ENCODE peak calls at places on chromosomes 11 and 22, in six cellular contexts. E, A, D, S, F and Q are unnamed samples.

GRCh38 chr22:45709004-45709739 is 37.5 kb downstream of the ATXN10 start:
- DNase-seq in E (no peak), A (no peak), D (no peak), S (no peak), F (peak; percentile 54), Q (peak; percentile 53)

GRCh38 chr11:47977651-47978050 is 2.7 kb upstream of the PTPRJ start:
- DNase-seq in E (no peak), A (no peak), D (no peak), S (no peak), F (peak; percentile 29), Q (no peak)

GRCh38 chr22:42758929-42759629 is 38.4 kb upstream of the A4GALT start:
- DNase-seq in E (no peak), A (no peak), D (no peak), S (no peak), F (peak; percentile 74), Q (peak; percentile 50)

GRCh38 chr11:26651916-26652315 is 69.9 kb downstream of the SLC5A12 start:
- DNase-seq in E (no peak), A (no peak), D (no peak), S (no peak), F (no peak), Q (no peak)

GRCh38 chr11:32005786-32006406 is 85.0 kb upstream of the RCN1 start:
- DNase-seq in E (no peak), A (no peak), D (no peak), S (no peak), F (no peak), Q (no peak)

GRCh38 chr11:6992457-6993431 is 27.4 kb downstream of the ZNF214 start:
- DNase-seq in E (no peak), A (peak; percentile 94), D (no peak), S (no peak), F (peak; percentile 82), Q (peak; percentile 84)

GRCh38 chr11:64921384-64921783 is 3.1 kb upstream of the PPP2R5B start:
- DNase-seq in E (no peak), A (no peak), D (no peak), S (no peak), F (no peak), Q (no peak)

GRCh38 chr22:28129319-28129962 is 210.4 kb upstream of the PITPNB start:
- DNase-seq in E (no peak), A (no peak), D (no peak), S (no peak), F (no peak), Q (no peak)

GRCh38 chr11:76823481-76824028 is 37.2 kb upstream of the ACER3 start:
- DNase-seq in E (no peak), A (no peak), D (no peak), S (no peak), F (peak; percentile 94), Q (no peak)

GRCh38 chr11:134574425-134574824 is 162.4 kb upstream of the B3GAT1 start:
- DNase-seq in E (no peak), A (no peak), D (no peak), S (peak; percentile 26), F (no peak), Q (no peak)

GRCh38 chr11:48172818-48173609 is 43.6 kb upstream of the OR4B1 start:
- DNase-seq in E (peak; percentile 44), A (peak; percentile 39), D (peak; percentile 72), S (peak; percentile 76), F (peak; percentile 77), Q (peak; percentile 31)

GRCh38 chr11:46242462-46242960 is 35.0 kb upstream of the CREB3L1 start:
- DNase-seq in E (no peak), A (no peak), D (no peak), S (no peak), F (no peak), Q (no peak)

GRCh38 chr22:20721409-20722218 is 52.3 kb upstream of the SERPIND1 start:
- DNase-seq in E (no peak), A (no peak), D (no peak), S (no peak), F (no peak), Q (no peak)

GRCh38 chr11:45145421-45146071 is 893 bp upstream of the PRDM11 start:
- DNase-seq in E (no peak), A (no peak), D (peak; percentile 72), S (no peak), F (peak; percentile 56), Q (no peak)

GRCh38 chr11:45147017-45147728 is 734 bp downstream of the PRDM11 start:
- DNase-seq in E (peak; percentile 91), A (peak; percentile 84), D (peak; percentile 98), S (peak; percentile 96), F (peak; percentile 96), Q (peak; percentile 81)

GRCh38 chr11:45145083-45145420 is 1.4 kb upstream of the PRDM11 start:
- DNase-seq in E (no peak), A (no peak), D (peak; percentile 5), S (no peak), F (no peak), Q (no peak)

GRCh38 chr11:45147871-45148270 is 1.4 kb downstream of the PRDM11 start:
- DNase-seq in E (no peak), A (no peak), D (no peak), S (no peak), F (no peak), Q (no peak)

GRCh38 chr11:45146072-45147016 is at the start of gene PRDM11:
- DNase-seq in E (no peak), A (peak; percentile 34), D (peak; percentile 90), S (no peak), F (peak; percentile 79), Q (peak; percentile 27)
- TF ChIP-seq CTCF in E (no peak), A (no peak), D (no peak), S (no peak), F (no peak), Q (no peak)

GRCh38 chr11:73758451-73758850 is 2.4 kb downstream of the RAB6A start:
- DNase-seq in E (no peak), A (no peak), D (no peak), S (no peak), F (no peak), Q (no peak)
- H3K4me3 ChIP-seq in E (no peak overlapping the region), A (peak overlapping the region; percentile 91), D (peak overlapping the region; percentile 98), S (no peak overlapping the region), F (peak overlapping the region; percentile 97), Q (peak overlapping the region; percentile 71)

DNA sequence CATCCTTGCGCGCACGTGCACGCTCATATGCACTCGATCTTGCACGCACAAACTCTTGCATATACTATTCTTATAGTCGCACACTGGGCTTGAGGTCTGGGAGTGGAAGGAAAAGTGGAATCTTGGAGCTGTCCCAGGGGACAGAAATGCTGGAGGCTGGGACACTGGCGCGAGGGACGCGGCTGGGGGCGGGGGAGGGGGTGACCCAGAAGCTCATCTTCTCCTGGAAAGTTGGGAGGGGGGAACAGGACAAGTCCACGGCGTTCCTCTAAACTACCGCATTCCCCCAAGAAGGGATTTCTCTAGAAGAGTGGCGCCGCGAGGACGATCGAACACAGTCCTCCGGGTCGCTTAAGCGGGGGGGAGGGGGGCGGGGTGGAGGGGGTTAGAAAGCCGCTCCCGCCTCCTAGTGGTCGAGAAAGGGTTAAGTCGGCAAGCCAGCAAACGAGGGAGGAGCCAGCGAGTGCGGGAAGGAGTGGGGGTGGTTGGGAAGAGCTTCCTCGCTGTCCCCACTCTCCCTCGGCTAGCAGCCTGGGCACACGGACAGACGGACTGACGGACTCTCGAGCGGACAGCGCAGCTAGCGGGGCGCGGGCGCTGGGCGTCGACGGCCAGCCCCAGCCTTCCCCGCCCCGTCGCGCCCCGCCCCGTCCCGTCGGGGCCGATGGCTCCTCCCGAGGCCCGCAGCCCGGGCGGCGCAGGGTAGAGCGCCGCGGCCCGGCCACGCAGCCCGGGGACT is at the start of gene RTN4RL2:
- DNase-seq in E (no peak), A (no peak), D (peak; percentile 75), S (no peak), F (peak; percentile 50), Q (no peak)
- TF ChIP-seq CTCF in E (no peak), A (peak; percentile 38), D (no peak), S (peak; percentile 43), F (peak; percentile 11), Q (no peak)

GRCh38 chr11:107014871-107015270 is 3.4 kb downstream of the GUCY1A2 start:
- DNase-seq in E (no peak), A (no peak), D (no peak), S (no peak), F (peak; percentile 29), Q (no peak)

GRCh38 chr11:107018274-107018901 is at the start of gene GUCY1A2:
- DNase-seq in E (no peak), A (no peak), D (no peak), S (no peak), F (no peak), Q (no peak)

GRCh38 chr11:107017104-107017432 is 1.2 kb downstream of the GUCY1A2 start:
- DNase-seq in E (no peak), A (no peak), D (no peak), S (no peak), F (peak; percentile 22), Q (no peak)

GRCh38 chr11:107018902-107019493 is 722 bp upstream of the GUCY1A2 start:
- DNase-seq in E (no peak), A (peak; percentile 16), D (peak; percentile 77), S (peak; percentile 73), F (peak; percentile 80), Q (no peak)

GRCh38 chr11:107017433-107018227 is 646 bp downstream of the GUCY1A2 start:
- DNase-seq in E (no peak), A (no peak), D (peak; percentile 67), S (no peak), F (peak; percentile 62), Q (no peak)
- H3K4me3 ChIP-seq in E (no peak overlapping the region), A (peak overlapping the region; percentile 57), D (peak overlapping the region; percentile 43), S (peak overlapping the region; percentile 37), F (peak overlapping the region; percentile 58), Q (peak overlapping the region; percentile 42)

GRCh38 chr11:106468091-106468490 is 390.6 kb downstream of the AASDHPPT start:
- DNase-seq in E (no peak), A (no peak), D (no peak), S (no peak), F (peak; percentile 73), Q (no peak)

GRCh38 chr11:106464728-106465127 is 387.3 kb downstream of the AASDHPPT start:
- DNase-seq in E (no peak), A (no peak), D (no peak), S (no peak), F (no peak), Q (no peak)

GRCh38 chr11:106468531-106468930 is 391.1 kb downstream of the AASDHPPT start:
- DNase-seq in E (no peak), A (no peak), D (no peak), S (no peak), F (no peak), Q (no peak)

GRCh38 chr11:106467486-106467885 is 390.0 kb downstream of the AASDHPPT start:
- DNase-seq in E (no peak), A (no peak), D (no peak), S (no peak), F (no peak), Q (no peak)

DNA sequence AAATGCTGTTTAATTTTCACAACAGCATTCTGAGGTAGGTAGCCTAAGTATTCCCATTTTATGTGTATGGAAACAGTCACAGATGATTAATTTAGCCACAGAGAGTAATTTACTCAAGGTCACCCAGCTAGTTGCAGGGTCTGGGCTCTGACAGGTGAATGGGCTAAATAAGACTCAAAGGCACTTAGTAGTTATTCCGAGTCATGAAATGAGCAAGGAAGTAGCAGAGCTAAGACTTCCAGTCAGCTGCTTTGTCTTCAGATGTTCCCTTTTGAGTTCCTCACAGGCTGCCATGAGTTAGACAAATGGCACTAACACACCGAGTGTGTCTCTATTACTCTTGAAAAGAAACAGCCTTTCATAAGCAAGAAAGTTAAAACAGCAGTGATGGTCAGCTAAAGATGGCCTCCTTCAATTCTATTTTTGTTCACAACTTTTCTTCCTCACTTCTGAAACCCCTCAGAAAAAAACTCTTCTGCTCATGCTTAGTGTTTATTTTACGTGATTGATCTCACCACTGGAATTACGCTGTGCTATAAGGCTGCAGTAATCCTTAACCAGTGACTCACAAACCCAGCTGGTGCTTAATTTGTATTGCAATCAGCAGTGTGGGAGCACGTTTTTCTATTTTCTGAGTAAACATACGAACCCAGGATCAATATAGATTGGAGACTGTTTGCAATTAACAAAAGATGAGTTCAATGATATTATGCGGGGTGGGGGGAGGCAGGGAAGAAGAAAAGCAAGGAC is 389.2 kb downstream of the AASDHPPT start:
- DNase-seq in E (no peak), A (peak; percentile 81), D (no peak), S (no peak), F (peak; percentile 75), Q (no peak)
- TF ChIP-seq CTCF in E (no peak), A (no peak), D (no peak), S (no peak), F (no peak), Q (no peak)